ENCODE peak calls at places on chromosomes 3 and 15, in seven cellular contexts. One of them, this sample, is unnamed.

GRCh38 chr3:125098929-125099328 is 43.1 kb upstream of the HEG1 start:
- DNase-seq in heart right ventricle: no peak
- DNase-seq in choroid plexus epithelial cell: peak; percentile 51
- DNase-seq in MCF 10A: no peak
- DNase-seq in fibroblast of lung: no peak
- DNase-seq in lower lobe of right lung: no peak
- DNase-seq in left ventricle myocardium inferior: no peak
- DNase-seq in this sample: no peak

GRCh38 chr3:37986479-37987314 is 3.9 kb upstream of the VILL start:
- DNase-seq in heart right ventricle: no peak
- DNase-seq in choroid plexus epithelial cell: no peak
- DNase-seq in MCF 10A: peak; percentile 50
- DNase-seq in fibroblast of lung: no peak
- DNase-seq in lower lobe of right lung: peak; percentile 89
- DNase-seq in left ventricle myocardium inferior: no peak
- DNase-seq in this sample: no peak

GRCh38 chr3:20080956-20081554 is 40.8 kb downstream of the KAT2B start:
- DNase-seq in heart right ventricle: peak; percentile 86
- DNase-seq in choroid plexus epithelial cell: peak; percentile 13
- DNase-seq in MCF 10A: peak; percentile 50
- DNase-seq in fibroblast of lung: peak; percentile 33
- DNase-seq in lower lobe of right lung: peak; percentile 60
- DNase-seq in left ventricle myocardium inferior: peak; percentile 84
- DNase-seq in this sample: peak; percentile 56

GRCh38 chr15:73948982-73949381 is 22.7 kb downstream of the LOXL1 start:
- DNase-seq in heart right ventricle: no peak
- DNase-seq in choroid plexus epithelial cell: no peak
- DNase-seq in MCF 10A: no peak
- DNase-seq in fibroblast of lung: no peak
- DNase-seq in lower lobe of right lung: peak; percentile 2
- DNase-seq in left ventricle myocardium inferior: no peak
- DNase-seq in this sample: no peak

GRCh38 chr15:41494190-41494921 is 682 bp downstream of the ITPKA start:
- DNase-seq in heart right ventricle: no peak
- DNase-seq in choroid plexus epithelial cell: no peak
- DNase-seq in MCF 10A: no peak
- DNase-seq in fibroblast of lung: no peak
- DNase-seq in lower lobe of right lung: peak; percentile 55
- DNase-seq in left ventricle myocardium inferior: no peak
- DNase-seq in this sample: no peak

GRCh38 chr3:157428957-157429356 is 7.7 kb upstream of the PTX3 start:
- DNase-seq in heart right ventricle: no peak
- DNase-seq in choroid plexus epithelial cell: no peak
- DNase-seq in MCF 10A: no peak
- DNase-seq in fibroblast of lung: no peak
- DNase-seq in lower lobe of right lung: no peak
- DNase-seq in left ventricle myocardium inferior: no peak
- DNase-seq in this sample: no peak

GRCh38 chr3:113890256-113890900 is 51.8 kb downstream of the GRAMD1C start:
- DNase-seq in heart right ventricle: no peak
- DNase-seq in choroid plexus epithelial cell: no peak
- DNase-seq in MCF 10A: peak; percentile 11
- DNase-seq in fibroblast of lung: no peak
- DNase-seq in lower lobe of right lung: no peak
- DNase-seq in left ventricle myocardium inferior: no peak
- DNase-seq in this sample: no peak

GRCh38 chr3:20160230-20160629 is 25.8 kb downstream of the SGO1 start:
- DNase-seq in heart right ventricle: no peak
- DNase-seq in choroid plexus epithelial cell: no peak
- DNase-seq in MCF 10A: no peak
- DNase-seq in fibroblast of lung: no peak
- DNase-seq in lower lobe of right lung: no peak
- DNase-seq in left ventricle myocardium inferior: no peak
- DNase-seq in this sample: no peak

GRCh38 chr15:62896380-62896866 is 146.1 kb upstream of the TPM1 start:
- DNase-seq in heart right ventricle: no peak
- DNase-seq in choroid plexus epithelial cell: no peak
- DNase-seq in MCF 10A: peak; percentile 69
- DNase-seq in fibroblast of lung: no peak
- DNase-seq in lower lobe of right lung: no peak
- DNase-seq in left ventricle myocardium inferior: no peak
- DNase-seq in this sample: no peak

GRCh38 chr3:28295819-28296364 is 52.6 kb upstream of the ZCWPW2 start:
- DNase-seq in heart right ventricle: no peak
- DNase-seq in choroid plexus epithelial cell: peak; percentile 23
- DNase-seq in MCF 10A: no peak
- DNase-seq in fibroblast of lung: no peak
- DNase-seq in lower lobe of right lung: no peak
- DNase-seq in left ventricle myocardium inferior: no peak
- DNase-seq in this sample: no peak

GRCh38 chr15:39691229-39691628 is 91.4 kb downstream of the FSIP1 start:
- DNase-seq in heart right ventricle: no peak
- DNase-seq in choroid plexus epithelial cell: no peak
- DNase-seq in MCF 10A: no peak
- DNase-seq in fibroblast of lung: peak; percentile 35
- DNase-seq in lower lobe of right lung: no peak
- DNase-seq in left ventricle myocardium inferior: no peak
- DNase-seq in this sample: no peak

GRCh38 chr3:156059950-156060501 is 60.4 kb upstream of the KCNAB1 start:
- DNase-seq in heart right ventricle: no peak
- DNase-seq in choroid plexus epithelial cell: no peak
- DNase-seq in MCF 10A: no peak
- DNase-seq in fibroblast of lung: no peak
- DNase-seq in lower lobe of right lung: no peak
- DNase-seq in left ventricle myocardium inferior: no peak
- DNase-seq in this sample: no peak

GRCh38 chr3:99875925-99876781 is 58.5 kb downstream of the CMSS1 start:
- DNase-seq in heart right ventricle: peak; percentile 84
- DNase-seq in choroid plexus epithelial cell: peak; percentile 86
- DNase-seq in MCF 10A: peak; percentile 30
- DNase-seq in fibroblast of lung: peak; percentile 79
- DNase-seq in lower lobe of right lung: peak; percentile 89
- DNase-seq in left ventricle myocardium inferior: peak; percentile 85
- DNase-seq in this sample: peak; percentile 63
- TF ChIP-seq CTCF in heart right ventricle: peak; percentile 23
- TF ChIP-seq CTCF in choroid plexus epithelial cell: no peak
- TF ChIP-seq CTCF in MCF 10A: no peak
- TF ChIP-seq CTCF in fibroblast of lung: no peak
- TF ChIP-seq CTCF in lower lobe of right lung: peak; percentile 15
- TF ChIP-seq CTCF in left ventricle myocardium inferior: peak; percentile 20
- TF ChIP-seq CTCF in this sample: no peak

DNA sequence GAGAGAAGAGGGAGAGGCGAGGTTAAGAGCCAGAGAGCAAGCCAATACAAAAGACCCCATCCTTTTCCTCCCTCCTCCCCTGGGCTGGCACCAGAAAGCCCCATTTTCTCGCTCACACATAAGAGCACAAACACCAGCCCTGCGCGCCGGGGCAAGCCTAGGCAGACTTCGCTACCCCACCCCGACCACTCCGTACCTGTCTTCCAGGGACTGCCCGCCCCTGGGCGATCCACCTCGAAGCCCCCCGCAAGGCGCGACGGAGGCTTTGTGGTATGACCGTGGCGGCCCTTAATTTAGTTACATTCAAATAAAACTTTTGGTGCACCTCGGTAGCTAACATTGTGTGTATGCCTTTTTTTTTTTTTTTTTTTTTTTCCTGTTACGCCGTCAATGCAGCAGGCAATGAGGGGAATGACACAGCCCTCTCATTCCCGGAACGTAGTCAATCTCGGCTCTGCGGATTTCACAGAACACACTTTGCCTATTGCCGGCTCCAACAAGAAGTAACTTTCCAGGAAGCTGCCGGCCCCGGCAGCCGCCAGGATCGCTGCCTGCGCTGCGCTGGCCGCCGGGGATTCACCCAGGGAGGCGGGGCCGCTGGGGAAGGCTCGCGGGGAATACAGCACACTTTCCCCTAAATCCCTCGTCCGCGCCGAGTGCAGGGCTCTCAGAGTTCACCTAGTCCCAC is 7.7 kb downstream of the BCL6 start:
- DNase-seq in heart right ventricle: peak; percentile 76
- DNase-seq in choroid plexus epithelial cell: peak; percentile 84
- DNase-seq in MCF 10A: peak; percentile 65
- DNase-seq in fibroblast of lung: peak; percentile 75
- DNase-seq in lower lobe of right lung: peak; percentile 88
- DNase-seq in left ventricle myocardium inferior: peak; percentile 79
- DNase-seq in this sample: peak; percentile 56
- TF ChIP-seq CTCF in heart right ventricle: peak; percentile 18
- TF ChIP-seq CTCF in choroid plexus epithelial cell: no peak
- TF ChIP-seq CTCF in MCF 10A: no peak
- TF ChIP-seq CTCF in fibroblast of lung: no peak
- TF ChIP-seq CTCF in lower lobe of right lung: no peak
- TF ChIP-seq CTCF in left ventricle myocardium inferior: peak; percentile 40
- TF ChIP-seq CTCF in this sample: no peak

GRCh38 chr3:184690236-184690883 is 21.5 kb downstream of the MAGEF1 start:
- DNase-seq in heart right ventricle: no peak
- DNase-seq in choroid plexus epithelial cell: no peak
- DNase-seq in MCF 10A: no peak
- DNase-seq in fibroblast of lung: no peak
- DNase-seq in lower lobe of right lung: no peak
- DNase-seq in left ventricle myocardium inferior: no peak
- DNase-seq in this sample: peak; percentile 35

GRCh38 chr3:184691397-184692131 is 20.3 kb downstream of the MAGEF1 start:
- DNase-seq in heart right ventricle: no peak
- DNase-seq in choroid plexus epithelial cell: peak; percentile 19
- DNase-seq in MCF 10A: no peak
- DNase-seq in fibroblast of lung: peak; percentile 51
- DNase-seq in lower lobe of right lung: no peak
- DNase-seq in left ventricle myocardium inferior: no peak
- DNase-seq in this sample: peak; percentile 57

GRCh38 chr3:184694694-184695093 is 17.2 kb downstream of the MAGEF1 start:
- DNase-seq in heart right ventricle: no peak
- DNase-seq in choroid plexus epithelial cell: no peak
- DNase-seq in MCF 10A: no peak
- DNase-seq in fibroblast of lung: no peak
- DNase-seq in lower lobe of right lung: no peak
- DNase-seq in left ventricle myocardium inferior: no peak
- DNase-seq in this sample: no peak

GRCh38 chr3:184694266-184694665 is 17.6 kb downstream of the MAGEF1 start:
- DNase-seq in heart right ventricle: no peak
- DNase-seq in choroid plexus epithelial cell: no peak
- DNase-seq in MCF 10A: no peak
- DNase-seq in fibroblast of lung: no peak
- DNase-seq in lower lobe of right lung: no peak
- DNase-seq in left ventricle myocardium inferior: no peak
- DNase-seq in this sample: no peak

GRCh38 chr3:184693011-184693975 is 18.6 kb downstream of the MAGEF1 start:
- DNase-seq in heart right ventricle: no peak
- DNase-seq in choroid plexus epithelial cell: no peak
- DNase-seq in MCF 10A: no peak
- DNase-seq in fibroblast of lung: no peak
- DNase-seq in lower lobe of right lung: no peak
- DNase-seq in left ventricle myocardium inferior: no peak
- DNase-seq in this sample: no peak
- TF ChIP-seq CTCF in heart right ventricle: no peak
- TF ChIP-seq CTCF in choroid plexus epithelial cell: no peak
- TF ChIP-seq CTCF in MCF 10A: no peak
- TF ChIP-seq CTCF in fibroblast of lung: no peak
- TF ChIP-seq CTCF in lower lobe of right lung: no peak
- TF ChIP-seq CTCF in left ventricle myocardium inferior: no peak
- TF ChIP-seq CTCF in this sample: no peak

GRCh38 chr3:101099791-101100190 is 106.6 kb upstream of the ABI3BP start:
- DNase-seq in heart right ventricle: no peak
- DNase-seq in choroid plexus epithelial cell: no peak
- DNase-seq in MCF 10A: no peak
- DNase-seq in fibroblast of lung: no peak
- DNase-seq in lower lobe of right lung: no peak
- DNase-seq in left ventricle myocardium inferior: no peak
- DNase-seq in this sample: no peak
- TF ChIP-seq CTCF in heart right ventricle: no peak
- TF ChIP-seq CTCF in choroid plexus epithelial cell: no peak
- TF ChIP-seq CTCF in MCF 10A: no peak
- TF ChIP-seq CTCF in fibroblast of lung: no peak
- TF ChIP-seq CTCF in lower lobe of right lung: no peak
- TF ChIP-seq CTCF in left ventricle myocardium inferior: no peak
- TF ChIP-seq CTCF in this sample: no peak

GRCh38 chr3:99931059-99931458 is 113.4 kb downstream of the CMSS1 start:
- DNase-seq in heart right ventricle: no peak
- DNase-seq in choroid plexus epithelial cell: no peak
- DNase-seq in MCF 10A: no peak
- DNase-seq in fibroblast of lung: no peak
- DNase-seq in lower lobe of right lung: no peak
- DNase-seq in left ventricle myocardium inferior: no peak
- DNase-seq in this sample: no peak

GRCh38 chr3:99925584-99925983 is 107.9 kb downstream of the CMSS1 start:
- DNase-seq in heart right ventricle: peak; percentile 57
- DNase-seq in choroid plexus epithelial cell: peak; percentile 74
- DNase-seq in MCF 10A: peak; percentile 58
- DNase-seq in fibroblast of lung: peak; percentile 91
- DNase-seq in lower lobe of right lung: peak; percentile 62
- DNase-seq in left ventricle myocardium inferior: peak; percentile 41
- DNase-seq in this sample: no peak

GRCh38 chr3:99927651-99928390 is 110.2 kb downstream of the CMSS1 start:
- DNase-seq in heart right ventricle: no peak
- DNase-seq in choroid plexus epithelial cell: no peak
- DNase-seq in MCF 10A: no peak
- DNase-seq in fibroblast of lung: no peak
- DNase-seq in lower lobe of right lung: no peak
- DNase-seq in left ventricle myocardium inferior: no peak
- DNase-seq in this sample: no peak

GRCh38 chr3:99929409-99930139 is 111.9 kb downstream of the CMSS1 start:
- DNase-seq in heart right ventricle: peak; percentile 43
- DNase-seq in choroid plexus epithelial cell: peak; percentile 69
- DNase-seq in MCF 10A: peak; percentile 68
- DNase-seq in fibroblast of lung: peak; percentile 91
- DNase-seq in lower lobe of right lung: no peak
- DNase-seq in left ventricle myocardium inferior: peak; percentile 46
- DNase-seq in this sample: no peak

DNA sequence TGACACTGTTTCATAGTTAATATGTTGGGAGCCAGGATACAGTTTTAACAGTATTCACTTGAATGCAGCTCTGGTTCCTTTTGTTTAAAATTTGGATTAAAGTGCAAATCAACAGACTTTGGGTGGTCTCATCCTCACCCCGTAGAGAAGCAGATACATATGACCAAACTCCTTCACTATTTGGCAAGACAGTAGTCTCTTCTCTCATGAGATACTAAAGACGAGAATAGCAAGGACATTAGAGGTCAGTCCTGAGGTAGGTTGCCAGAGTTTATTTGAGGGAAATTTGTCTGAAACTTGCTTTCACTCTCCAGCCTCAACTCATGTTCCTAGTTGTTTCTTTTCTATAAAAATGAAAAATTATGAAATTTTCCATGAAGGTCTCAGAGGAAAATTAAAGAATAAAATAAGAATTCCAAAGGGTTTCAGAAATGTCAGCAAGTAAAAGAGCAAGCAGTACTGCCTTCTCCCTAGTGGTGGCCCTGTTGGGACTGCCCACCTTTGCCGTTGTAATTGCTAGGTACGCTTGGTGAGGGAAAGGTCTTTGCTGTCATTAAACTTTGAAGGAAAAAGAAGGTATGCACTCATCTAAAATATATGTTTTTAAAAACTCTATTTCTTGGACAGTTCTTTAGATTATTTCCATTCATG is 111.2 kb downstream of the CMSS1 start:
- DNase-seq in heart right ventricle: no peak
- DNase-seq in choroid plexus epithelial cell: no peak
- DNase-seq in MCF 10A: no peak
- DNase-seq in fibroblast of lung: no peak
- DNase-seq in lower lobe of right lung: no peak
- DNase-seq in left ventricle myocardium inferior: no peak
- DNase-seq in this sample: no peak
- TF ChIP-seq CTCF in heart right ventricle: peak; percentile 38
- TF ChIP-seq CTCF in choroid plexus epithelial cell: no peak
- TF ChIP-seq CTCF in MCF 10A: no peak
- TF ChIP-seq CTCF in fibroblast of lung: no peak
- TF ChIP-seq CTCF in lower lobe of right lung: no peak
- TF ChIP-seq CTCF in left ventricle myocardium inferior: peak; percentile 44
- TF ChIP-seq CTCF in this sample: no peak

This sample was measured in CD14-positive monocyte.